ENCODE peak calls at places on chromosomes 16 and 17, in nine cellular contexts. A is fibroblast of the aortic adventitia; V is kidney tubule cell; D is body of pancreas; H is C1 segment of cervical spinal cord; E is activated T-cell treated with anti-CD3 and anti-CD28 coated beads for 1 hour; K is fibroblast of mammary gland; F is activated CD8-positive, alpha-beta T cell treated with anti-CD3 and anti-CD28 coated beads, Interleukin-2, amount 10 ng/mL, durations not matched to agents 7 days and 5 days; U is activated CD4-positive, alpha-beta T cell treated with anti-CD3 and anti-CD28 coated beads, Interleukin-2, amount 50 U/mL, for 48 hours. G is an unnamed sample.

GRCh38 chr17:59684967-59685366 is 22.3 kb downstream of the PTRH2 start:
- DNase-seq in E (no peak), K (no peak), F (no peak), V (no peak), A (no peak), U (no peak), D (no peak), H (no peak), G (no peak)

GRCh38 chr16:81734632-81735434 is 44.3 kb upstream of the PLCG2 start:
- DNase-seq in U (no peak), V (no peak), H (no peak), A (no peak), F (no peak), E (no peak), K (peak; percentile 29), D (no peak), G (no peak)

GRCh38 chr16:8998114-8998513 is 34.4 kb upstream of the USP7 start:
- DNase-seq in V (no peak), H (no peak), F (no peak), A (peak; percentile 56), U (no peak), D (no peak), K (peak; percentile 76), E (no peak), G (no peak)

GRCh38 chr16:4517812-4518211 is 20.8 kb downstream of the CDIP1 start:
- DNase-seq in A (peak; percentile 32), E (no peak), D (peak; percentile 44), H (peak; percentile 48), K (peak; percentile 38), F (no peak), U (peak; percentile 34), V (peak; percentile 65), G (no peak)

GRCh38 chr16:35102780-35103403 is 1643.5 kb downstream of the TP53TG3F start:
- DNase-seq in H (no peak), E (no peak), K (no peak), V (no peak), A (no peak), F (no peak), D (no peak), U (peak; percentile 3), G (no peak)

GRCh38 chr16:1534021-1535020 is 855 bp downstream of the TMEM204 start:
- DNase-seq in H (no peak), A (peak; percentile 56), F (no peak), K (peak; percentile 25), E (no peak), V (no peak), D (no peak), U (peak; percentile 50), G (no peak)

GRCh38 chr17:76513306-76513692 is 12.1 kb upstream of the RHBDF2 start:
- DNase-seq in H (no peak), E (no peak), D (no peak), F (no peak), K (no peak), V (no peak), U (no peak), A (no peak), G (no peak)

GRCh38 chr17:33330877-33331276 is 37.8 kb upstream of the ASIC2 start:
- DNase-seq in A (no peak), H (no peak), F (no peak), D (no peak), U (no peak), K (no peak), E (no peak), V (no peak), G (no peak)

GRCh38 chr17:4862720-4863119 is 29.6 kb downstream of the MINK1 start:
- DNase-seq in H (no peak), E (no peak), F (no peak), A (no peak), U (no peak), V (no peak), K (no peak), D (no peak), G (no peak)

GRCh38 chr17:7204828-7205461 is 14.7 kb downstream of the DLG4 start:
- DNase-seq in K (peak; percentile 80), U (peak; percentile 96), D (peak; percentile 87), H (peak; percentile 84), A (peak; percentile 75), F (peak; percentile 96), E (peak; percentile 88), V (peak; percentile 31), G (peak; percentile 95)

GRCh38 chr17:48544356-48545021 is 420 bp downstream of the HOXB2 start:
- DNase-seq in E (peak; percentile 23), K (peak; percentile 91), V (peak; percentile 69), D (peak; percentile 57), A (peak; percentile 93), U (peak; percentile 59), F (peak; percentile 56), H (peak; percentile 74), G (no peak)

GRCh38 chr16:3188925-3189825 is 1.2 kb downstream of the OR1F1 start:
- DNase-seq in A (peak; percentile 49), H (no peak), D (no peak), K (peak; percentile 73), U (peak; percentile 82), V (peak; percentile 83), E (no peak), F (peak; percentile 63), G (no peak)

GRCh38 chr16:85781685-85782370 is 17.5 kb downstream of the EMC8 start:
- DNase-seq in K (peak; percentile 34), D (peak; percentile 74), E (no peak), F (no peak), V (no peak), A (peak; percentile 80), H (peak; percentile 78), U (no peak), G (no peak)

GRCh38 chr17:2949469-2950044 is 113.8 kb downstream of the OR1D5 start:
- DNase-seq in F (no peak), V (peak; percentile 78), A (peak; percentile 60), E (no peak), U (no peak), H (no peak), K (peak; percentile 78), D (peak; percentile 46), G (no peak)

GRCh38 chr17:11535231-11535630 is 63.0 kb upstream of the DNAH9 start:
- DNase-seq in F (no peak), U (no peak), A (no peak), H (no peak), E (no peak), D (no peak), V (no peak), K (no peak), G (no peak)

GRCh38 chr16:61042736-61043135 is 993.5 kb downstream of the CDH8 start:
- DNase-seq in U (no peak), E (no peak), H (no peak), V (no peak), F (no peak), K (no peak), D (no peak), A (no peak), G (no peak)

GRCh38 chr17:79852748-79853147 is 13.5 kb upstream of the CBX4 start:
- DNase-seq in K (peak; percentile 50), V (peak; percentile 72), H (no peak), F (no peak), D (peak; percentile 37), A (peak; percentile 69), E (no peak), U (no peak), G (no peak)

GRCh38 chr16:4766875-4767628 is at the start of gene ZNF500:
- DNase-seq in F (peak; percentile 96), U (peak; percentile 99), D (peak; percentile 99), H (peak; percentile 95), K (peak; percentile 94), E (peak; percentile 97), A (peak; percentile 95), V (peak; percentile 95), G (peak; percentile 97)

GRCh38 chr17:30594223-30594952 is 117.2 kb downstream of the GOSR1 start:
- DNase-seq in U (no peak), D (no peak), A (no peak), F (no peak), K (no peak), H (no peak), E (no peak), V (no peak), G (no peak)

GRCh38 chr17:1561420-1562177 is 993 bp downstream of the PITPNA start:
- DNase-seq in U (peak; percentile 38), K (no peak), F (peak; percentile 45), D (peak; percentile 32), V (peak; percentile 23), E (peak; percentile 26), H (no peak), A (no peak), G (peak; percentile 57)

GRCh38 chr16:31460582-31461002 is 1.3 kb downstream of the ARMC5 start:
- DNase-seq in A (peak; percentile 73), F (peak; percentile 58), H (no peak), E (no peak), U (no peak), V (peak; percentile 52), D (peak; percentile 46), K (peak; percentile 78), G (no peak)

GRCh38 chr16:86437348-86437747 is 73.0 kb upstream of the FOXF1 start:
- DNase-seq in K (no peak), H (no peak), E (no peak), U (no peak), A (no peak), D (no peak), F (no peak), V (no peak), G (no peak)

GRCh38 chr16:85168732-85169256 is 56.5 kb upstream of the CIBAR2 start:
- DNase-seq in H (peak; percentile 17), F (no peak), V (no peak), U (no peak), K (peak; percentile 56), E (no peak), D (peak; percentile 47), A (peak; percentile 55), G (no peak)

GRCh38 chr17:81054308-81054707 is 19.4 kb downstream of the BAIAP2 start:
- DNase-seq in D (no peak), A (no peak), F (no peak), U (no peak), V (no peak), H (no peak), E (no peak), K (no peak), G (no peak)

GRCh38 chr17:42179911-42180410 is 981 bp downstream of the KCNH4 start:
- DNase-seq in F (peak; percentile 60), V (peak; percentile 20), A (peak; percentile 46), U (peak; percentile 35), H (peak; percentile 8), K (peak; percentile 30), D (peak; percentile 54), E (peak; percentile 20), G (peak; percentile 48)

GRCh38 chr16:30893082-30893743 is 664 bp downstream of the BCL7C start:
- DNase-seq in D (no peak), U (peak; percentile 30), E (no peak), H (no peak), K (no peak), V (no peak), A (no peak), F (peak; percentile 49), G (no peak)

GRCh38 chr16:31181102-31181830 is 1.3 kb downstream of the FUS start:
- DNase-seq in A (no peak), F (peak; percentile 51), D (peak; percentile 17), U (peak; percentile 60), E (no peak), K (peak; percentile 49), V (peak; percentile 53), H (no peak), G (no peak)

GRCh38 chr16:716250-716607 is 1.3 kb downstream of the METRN start:
- DNase-seq in A (peak; percentile 60), H (peak; percentile 91), K (peak; percentile 48), F (no peak), U (no peak), E (no peak), D (peak; percentile 81), V (peak; percentile 65), G (no peak)

GRCh38 chr17:62780273-62780672 is 27.8 kb downstream of the MARCHF10 start:
- DNase-seq in E (no peak), F (no peak), V (peak; percentile 70), H (no peak), D (peak; percentile 82), A (no peak), K (no peak), U (no peak), G (no peak)

GRCh38 chr17:56985371-56986162 is 7.6 kb downstream of the SCPEP1 start:
- DNase-seq in U (no peak), A (no peak), K (no peak), H (no peak), V (no peak), D (no peak), E (no peak), F (no peak), G (no peak)

GRCh38 chr16:27771201-27771910 is 221.4 kb downstream of the KATNIP start:
- DNase-seq in F (no peak), V (no peak), U (no peak), D (no peak), H (no peak), K (no peak), A (no peak), E (no peak), G (no peak)